ENCODE peak calls at places on chromosome 16, in ten cellular contexts. K is NCI-H82; G is GM20000; Q is kidney epithelial cell; F is naive thymus-derived CD8-positive, alpha-beta T cell; H is endothelial cell; R is stimulated activated CD4-positive, alpha-beta T cell treated with anti-CD3 and anti-CD28 coated beads, Interleukin-1b, Interleukin-23, amount 100 ng/mL, for 1 hour; E is AG04450; D is GM10248; U is NCI-H460. M is an unnamed sample.

GRCh38 chr16:72256398-72257048 is 84.6 kb upstream of the PMFBP1 start:
- DNase-seq in K (no peak), G (no peak), Q (peak; percentile 21), F (no peak), H (no peak), R (no peak), E (peak; percentile 6), D (no peak), U (no peak), M (no peak)

GRCh38 chr16:64434526-64435069 is 687.3 kb downstream of the CDH11 start:
- DNase-seq in K (no peak), G (no peak), Q (no peak), F (no peak), H (no peak), R (no peak), E (no peak), D (no peak), U (no peak), M (no peak)

GRCh38 chr16:70438325-70438982 is 446 bp downstream of the ST3GAL2 start:
- DNase-seq in K (peak; percentile 50), G (no peak), Q (no peak), F (no peak), H (peak; percentile 43), R (no peak), E (no peak), D (no peak), U (no peak), M (no peak)

GRCh38 chr16:3004781-3005284 is 7.9 kb upstream of the CLDN9 start:
- DNase-seq in K (peak; percentile 51), G (no peak), Q (no peak), F (no peak), H (no peak), R (no peak), E (no peak), D (no peak), U (no peak), M (no peak)

GRCh38 chr16:51762081-51762995 is 611.3 kb upstream of the SALL1 start:
- DNase-seq in K (peak; percentile 91), G (peak; percentile 64), Q (peak; percentile 29), F (peak; percentile 1), H (peak; percentile 89), R (no peak), E (peak; percentile 53), D (peak; percentile 68), U (peak; percentile 50), M (peak; percentile 67)

GRCh38 chr16:73015612-73016487 is 32.1 kb downstream of the ZFHX3 start:
- DNase-seq in K (no peak), G (peak; percentile 72), Q (peak; percentile 79), F (no peak), H (no peak), R (no peak), E (no peak), D (peak; percentile 81), U (no peak), M (no peak)

GRCh38 chr16:57592591-57593003 is 35.8 kb upstream of the ADGRG1 start:
- DNase-seq in K (no peak), G (no peak), Q (no peak), F (peak; percentile 67), H (no peak), R (no peak), E (no peak), D (no peak), U (no peak), M (no peak)

GRCh38 chr16:88630433-88630832 is 7.9 kb upstream of the IL17C start:
- DNase-seq in K (no peak), G (no peak), Q (no peak), F (no peak), H (no peak), R (no peak), E (no peak), D (no peak), U (no peak), M (no peak)

GRCh38 chr16:15949210-15950166 is at the start of gene ABCC1:
- DNase-seq in K (peak; percentile 76), G (peak; percentile 95), Q (no peak), F (peak; percentile 44), H (peak; percentile 23), R (no peak), E (no peak), D (peak; percentile 87), U (peak; percentile 40), M (peak; percentile 3)

GRCh38 chr16:89473791-89474414 is 16.5 kb downstream of the ANKRD11 start:
- DNase-seq in K (no peak), G (no peak), Q (no peak), F (no peak), H (no peak), R (no peak), E (no peak), D (no peak), U (no peak), M (no peak)

GRCh38 chr16:50396770-50397525 is 28.2 kb upstream of the BRD7 start:
- DNase-seq in K (no peak), G (no peak), Q (peak; percentile 96), F (no peak), H (no peak), R (no peak), E (no peak), D (no peak), U (no peak), M (no peak)

GRCh38 chr16:9061358-9061813 is 30.1 kb upstream of the HAPSTR1 start:
- DNase-seq in K (no peak), G (no peak), Q (no peak), F (no peak), H (no peak), R (no peak), E (peak; percentile 74), D (no peak), U (no peak), M (peak; percentile 12)

GRCh38 chr16:88405325-88406060 is 22.7 kb downstream of the ZNF469 start:
- DNase-seq in K (no peak), G (no peak), Q (no peak), F (no peak), H (no peak), R (no peak), E (no peak), D (no peak), U (no peak), M (no peak)

GRCh38 chr16:84638195-84638806 is 10.0 kb upstream of the KLHL36 start:
- DNase-seq in K (no peak), G (no peak), Q (no peak), F (no peak), H (no peak), R (no peak), E (no peak), D (no peak), U (no peak), M (no peak)

GRCh38 chr16:1061769-1062505 is 10.6 kb upstream of the SSTR5 start:
- DNase-seq in K (peak; percentile 12), G (no peak), Q (no peak), F (no peak), H (no peak), R (no peak), E (no peak), D (no peak), U (no peak), M (no peak)

GRCh38 chr16:65113441-65113840 is 8.4 kb downstream of the CDH11 start:
- DNase-seq in K (no peak), G (no peak), Q (no peak), F (no peak), H (no peak), R (no peak), E (no peak), D (no peak), U (no peak), M (no peak)

GRCh38 chr16:11095935-11096334 is 151.6 kb downstream of the CLEC16A start:
- DNase-seq in K (no peak), G (no peak), Q (no peak), F (no peak), H (no peak), R (no peak), E (no peak), D (no peak), U (no peak), M (no peak)

GRCh38 chr16:2008631-2009301 is 855 bp downstream of the ZNF598 start:
- DNase-seq in K (peak; percentile 53), G (peak; percentile 56), Q (no peak), F (no peak), H (no peak), R (no peak), E (no peak), D (no peak), U (no peak), M (no peak)

GRCh38 chr16:14117051-14117450 is 45.9 kb downstream of the MRTFB start:
- DNase-seq in K (no peak), G (no peak), Q (no peak), F (no peak), H (no peak), R (no peak), E (no peak), D (no peak), U (no peak), M (no peak)

GRCh38 chr16:3770530-3770929 is 53.2 kb upstream of the TRAP1 start:
- DNase-seq in K (no peak), G (no peak), Q (no peak), F (no peak), H (no peak), R (no peak), E (no peak), D (no peak), U (no peak), M (no peak)

GRCh38 chr16:85990861-85991301 is 91.9 kb downstream of the IRF8 start:
- DNase-seq in K (no peak), G (no peak), Q (no peak), F (no peak), H (no peak), R (no peak), E (no peak), D (no peak), U (no peak), M (no peak)

GRCh38 chr16:70725024-70725911 is 39.4 kb upstream of the MTSS2 start:
- DNase-seq in K (no peak), G (no peak), Q (no peak), F (no peak), H (no peak), R (no peak), E (no peak), D (no peak), U (no peak), M (peak; percentile 28)

GRCh38 chr16:3065069-3065741 is at the start of gene IL32:
- DNase-seq in K (no peak), G (peak; percentile 60), Q (peak; percentile 57), F (peak; percentile 50), H (no peak), R (no peak), E (peak; percentile 36), D (peak; percentile 72), U (no peak), M (no peak)

GRCh38 chr16:22225060-22225459 is 19.0 kb downstream of the EEF2K start:
- DNase-seq in K (no peak), G (no peak), Q (no peak), F (no peak), H (no peak), R (no peak), E (no peak), D (no peak), U (no peak), M (peak; percentile 69)

GRCh38 chr16:67249762-67250327 is 1.1 kb downstream of the SLC9A5 start:
- DNase-seq in K (no peak), G (no peak), Q (no peak), F (no peak), H (no peak), R (no peak), E (no peak), D (no peak), U (no peak), M (no peak)

GRCh38 chr16:27977966-27978365 is 85.5 kb downstream of the GSG1L start:
- DNase-seq in K (no peak), G (no peak), Q (no peak), F (no peak), H (no peak), R (no peak), E (no peak), D (no peak), U (no peak), M (peak; percentile 25)

GRCh38 chr16:27204232-27204915 is 1.0 kb downstream of the KDM8 start:
- DNase-seq in K (peak; percentile 70), G (no peak), Q (no peak), F (no peak), H (no peak), R (no peak), E (no peak), D (no peak), U (no peak), M (no peak)

GRCh38 chr16:88353232-88353631 is 29.5 kb upstream of the ZNF469 start:
- DNase-seq in K (no peak), G (peak; percentile 22), Q (no peak), F (no peak), H (no peak), R (no peak), E (no peak), D (no peak), U (no peak), M (no peak)